ENCODE peak calls at places on chromosomes 6 and 20, in seven cellular contexts. P is IMR-90, J is mesendoderm, H is neuronal stem cell, X is mesenchymal stem cell, S is H1, Z is trophoblast cell. O is an unnamed sample.

GRCh38 chr20:35714127-35714526 is 14.9 kb downstream of the ROMO1 start:
- DNase-seq in P (no peak), J (no peak), H (no peak), X (no peak), S (no peak), Z (no peak), O (no peak)

GRCh38 chr6:89495961-89496535 is 63.1 kb downstream of the ANKRD6 start:
- DNase-seq in P (no peak), J (peak), H (no peak), X (no peak), S (no peak), Z (no peak), O (no peak)

GRCh38 chr6:168968228-168968627 is 285.4 kb downstream of the THBS2 start:
- DNase-seq in P (peak), J (peak), H (no peak), X (peak), S (no peak), Z (peak), O (no peak)

GRCh38 chr20:45860573-45861011 is 3.2 kb downstream of the ZSWIM3 start:
- DNase-seq in P (peak), J (no peak), H (no peak), X (peak), S (no peak), Z (no peak), O (no peak)

GRCh38 chr6:41347349-41348050 is 12.1 kb downstream of the NCR2 start:
- DNase-seq in P (no peak), J (no peak), H (no peak), X (no peak), S (no peak), Z (no peak), O (no peak)

GRCh38 chr20:63951398-63952209 is 4.6 kb downstream of the UCKL1 start:
- DNase-seq in P (no peak), J (no peak), H (no peak), X (no peak), S (no peak), Z (no peak), O (no peak)

GRCh38 chr20:33130553-33130952 is 37.4 kb upstream of the BPIFA2 start:
- DNase-seq in P (no peak), J (no peak), H (no peak), X (no peak), S (no peak), Z (no peak), O (no peak)

GRCh38 chr6:100663219-100663863 is 198.6 kb upstream of the SIM1 start:
- DNase-seq in P (peak), J (peak), H (no peak), X (peak), S (no peak), Z (peak), O (no peak)

GRCh38 chr6:170553686-170554085 is 483 bp upstream of the TBP start:
- DNase-seq in P (peak), J (no peak), H (no peak), X (peak), S (no peak), Z (peak), O (no peak)

GRCh38 chr20:22584922-22585785 is 782 bp upstream of the FOXA2 start:
- DNase-seq in P (no peak), J (peak), H (no peak), X (no peak), S (no peak), Z (no peak), O (peak)

GRCh38 chr6:157597461-157598312 is 216.7 kb downstream of the ZDHHC14 start:
- DNase-seq in P (no peak), J (peak), H (peak), X (peak), S (no peak), Z (peak), O (peak)

GRCh38 chr6:42450314-42451145 is 1.2 kb downstream of the TRERF1 start:
- DNase-seq in P (peak), J (peak), H (no peak), X (peak), S (no peak), Z (no peak), O (no peak)

GRCh38 chr6:98286620-98287019 is 547.8 kb upstream of the POU3F2 start:
- DNase-seq in P (no peak), J (no peak), H (no peak), X (no peak), S (no peak), Z (no peak), O (no peak)

GRCh38 chr6:52663120-52663934 is 7.6 kb upstream of the TMEM14A start:
- DNase-seq in P (peak), J (peak), H (peak), X (peak), S (no peak), Z (peak), O (no peak)

GRCh38 chr6:118896339-118897136 is 2.6 kb downstream of the ASF1A start:
- DNase-seq in P (peak), J (peak), H (no peak), X (peak), S (no peak), Z (no peak), O (no peak)

GRCh38 chr6:10030942-10031537 is 383.8 kb downstream of the TFAP2A start:
- DNase-seq in P (no peak), J (peak), H (no peak), X (peak), S (no peak), Z (no peak), O (no peak)

GRCh38 chr6:63267046-63267445 is 52.7 kb downstream of the LGSN start:
- DNase-seq in P (no peak), J (no peak), H (no peak), X (no peak), S (no peak), Z (no peak), O (no peak)

GRCh38 chr20:62830251-62830650 is 13.4 kb downstream of the COL9A3 start:
- DNase-seq in P (no peak), J (no peak), H (no peak), X (no peak), S (no peak), Z (no peak), O (no peak)

GRCh38 chr20:22920898-22921297 is 114.2 kb upstream of the SSTR4 start:
- DNase-seq in P (no peak), J (no peak), H (no peak), X (peak), S (no peak), Z (peak), O (no peak)

GRCh38 chr6:149728499-149729234 is 10.8 kb upstream of the LATS1 start:
- DNase-seq in P (no peak), J (peak), H (no peak), X (no peak), S (no peak), Z (no peak), O (no peak)

GRCh38 chr20:25030007-25030648 is 27.8 kb downstream of the ACSS1 start:
- DNase-seq in P (no peak), J (no peak), H (no peak), X (no peak), S (no peak), Z (no peak), O (no peak)

GRCh38 chr20:48732081-48732829 is 95.5 kb downstream of the PREX1 start:
- DNase-seq in P (no peak), J (no peak), H (no peak), X (no peak), S (no peak), Z (no peak), O (no peak)
- H3K4me2 ChIP-seq in P (no peak), J (no peak), H (no peak), X (no peak), S (no peak), Z (no peak), O (no peak)

GRCh38 chr6:127032971-127033370 is 85.5 kb upstream of the RSPO3 start:
- DNase-seq in P (no peak), J (no peak), H (no peak), X (no peak), S (no peak), Z (no peak), O (no peak)
- H4K8ac ChIP-seq in P (no peak), J (no peak), H (no peak), X (no peak), S (no peak), Z (no peak), O (no peak)

GRCh38 chr20:54454982-54455381 is 20.4 kb upstream of the DOK5 start:
- DNase-seq in P (no peak), J (no peak), H (no peak), X (no peak), S (no peak), Z (no peak), O (no peak)
- H2BK120ac ChIP-seq in P (no peak), J (no peak), H (no peak), X (no peak), S (no peak), Z (no peak), O (no peak)

GRCh38 chr20:52975024-52975732 is 3.0 kb downstream of the TSHZ2 start:
- DNase-seq in P (no peak), J (no peak), H (no peak), X (peak), S (no peak), Z (no peak), O (no peak)
- H3K4me2 ChIP-seq in P (no peak), J (no peak), H (no peak), X (no peak), S (no peak), Z (no peak), O (no peak)

DNA sequence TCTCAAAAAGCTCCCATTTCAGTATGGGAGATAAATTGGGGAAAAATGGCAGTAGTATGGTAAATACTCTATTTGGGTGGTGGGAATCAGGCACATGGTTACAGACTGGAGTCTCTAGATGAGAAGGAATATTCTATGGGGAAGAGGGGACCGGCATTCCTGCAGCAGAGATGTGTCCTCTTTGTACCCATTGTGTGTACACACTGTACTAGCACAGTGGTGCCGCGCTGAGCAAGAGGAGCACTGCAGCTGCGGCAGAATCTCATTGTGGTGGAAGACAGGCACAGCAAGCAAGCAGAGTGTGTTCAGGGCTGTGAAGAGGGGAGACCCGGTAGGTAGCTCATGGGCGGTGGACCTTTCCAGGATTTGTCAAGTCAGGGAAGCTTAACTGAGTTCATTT is 13.0 kb downstream of the AFDN start:
- DNase-seq in P (no peak), J (no peak), H (no peak), X (no peak), S (no peak), Z (no peak), O (no peak)
- H4K8ac ChIP-seq in P (no peak), J (no peak), H (no peak), X (no peak), S (no peak), Z (no peak), O (no peak)